ENCODE peak calls at places on chromosomes 16 and 17, in six cellular contexts. R, K, Q, P, Y and F are unnamed samples.

GRCh38 chr17:17559164-17559563 is 32.3 kb downstream of the PEMT start:
- DNase-seq in Y (no peak), P (no peak), K (no peak), Q (no peak), R (no peak), F (no peak)

GRCh38 chr17:699350-699749 is 15.3 kb downstream of the VPS53 start:
- DNase-seq in K (no peak), Q (no peak), P (no peak), R (no peak), Y (no peak), F (no peak)

GRCh38 chr17:32525116-32525515 is 38.3 kb downstream of the CDK5R1 start:
- DNase-seq in R (no peak), K (no peak), Q (no peak), Y (no peak), P (no peak), F (no peak)

GRCh38 chr16:77402672-77403071 is 32.2 kb downstream of the ADAMTS18 start:
- DNase-seq in Q (no peak), R (no peak), Y (no peak), P (no peak), K (no peak), F (no peak)

GRCh38 chr17:59367657-59368045 is 36.2 kb downstream of the YPEL2 start:
- DNase-seq in P (no peak), K (no peak), Q (no peak), Y (no peak), R (no peak), F (no peak)

GRCh38 chr17:65389956-65390355 is 171.5 kb downstream of the AXIN2 start:
- DNase-seq in Q (no peak), R (no peak), K (no peak), P (no peak), Y (no peak), F (peak)

GRCh38 chr17:42472709-42473521 is 14.2 kb downstream of the ATP6V0A1 start:
- DNase-seq in Y (no peak), K (no peak), P (no peak), Q (no peak), R (peak), F (no peak)

GRCh38 chr17:50234581-50234980 is 33.1 kb upstream of the COL1A1 start:
- DNase-seq in P (no peak), R (no peak), Y (no peak), K (no peak), Q (no peak), F (no peak)

GRCh38 chr17:34443832-34444469 is 80.9 kb upstream of the CCL1 start:
- DNase-seq in P (peak), K (no peak), R (peak), Q (no peak), Y (no peak), F (no peak)

GRCh38 chr17:48198950-48199541 is 91.5 kb downstream of the SNX11 start:
- DNase-seq in K (peak), R (no peak), Y (no peak), P (no peak), Q (no peak), F (no peak)

GRCh38 chr17:45584092-45585036 is 93.8 kb upstream of the PLEKHM1 start:
- DNase-seq in R (peak), K (peak), Q (peak), P (peak), Y (peak), F (peak)

GRCh38 chr16:62213763-62214162 is 177.5 kb upstream of the CDH8 start:
- DNase-seq in K (no peak), Y (no peak), Q (no peak), R (peak), P (no peak), F (no peak)

GRCh38 chr17:44363613-44364159 is at the start of gene FAM171A2:
- DNase-seq in K (peak), R (peak), P (peak), Y (peak), Q (peak), F (peak)

GRCh38 chr16:69522732-69523404 is 42.9 kb upstream of the NFAT5 start:
- DNase-seq in R (peak), P (no peak), Q (no peak), K (no peak), Y (no peak), F (no peak)

GRCh38 chr16:6132121-6132520 is 1034.5 kb upstream of the EEF2KMT start:
- DNase-seq in R (no peak), P (no peak), Q (no peak), K (peak), Y (no peak), F (no peak)

GRCh38 chr17:16456770-16457316 is 35.1 kb downstream of the LRRC75A start:
- DNase-seq in R (no peak), Q (no peak), Y (no peak), K (no peak), P (no peak), F (no peak)

GRCh38 chr17:17119533-17119932 is 77.3 kb downstream of the MPRIP start:
- DNase-seq in R (peak), Y (no peak), K (peak), P (no peak), Q (peak), F (no peak)

GRCh38 chr17:4901648-4902344 is 1.1 kb downstream of the CHRNE start:
- DNase-seq in K (no peak), P (no peak), R (no peak), Q (no peak), Y (peak), F (no peak)

GRCh38 chr16:1494129-1494640 is 1.0 kb downstream of the TELO2 start:
- DNase-seq in K (peak), Q (peak), R (peak), P (no peak), Y (peak), F (peak)

GRCh38 chr16:3166505-3166886 is 21.5 kb upstream of the OR1F1 start:
- DNase-seq in P (no peak), R (no peak), Y (no peak), K (no peak), Q (no peak), F (no peak)

GRCh38 chr16:84832488-84833141 is 12.8 kb downstream of the CRISPLD2 start:
- DNase-seq in Y (peak), P (no peak), R (no peak), Q (no peak), K (no peak), F (no peak)

GRCh38 chr17:6085812-6086211 is 15.6 kb downstream of the WSCD1 start:
- DNase-seq in P (no peak), R (no peak), Q (no peak), Y (no peak), K (no peak), F (no peak)

GRCh38 chr17:7330099-7331015 is 1.2 kb upstream of the NEURL4 start:
- DNase-seq in K (peak), R (peak), Q (peak), Y (peak), P (peak), F (peak)

GRCh38 chr16:72875291-72876036 is 172.5 kb downstream of the ZFHX3 start:
- DNase-seq in K (peak), R (peak), P (no peak), Y (no peak), Q (no peak), F (no peak)

GRCh38 chr16:2339521-2340484 is 725 bp downstream of the ABCA3 start:
- DNase-seq in Q (peak), P (peak), K (peak), Y (peak), R (peak), F (peak)

GRCh38 chr17:80529104-80529903 is 15.3 kb upstream of the RPTOR start:
- DNase-seq in Q (no peak), K (no peak), P (no peak), R (no peak), Y (no peak), F (no peak)

GRCh38 chr16:17437142-17437720 is 33.5 kb downstream of the XYLT1 start:
- DNase-seq in P (no peak), Q (no peak), Y (no peak), R (no peak), K (no peak), F (no peak)

GRCh38 chr17:50426814-50427787 is 1.1 kb downstream of the ACSF2 start:
- DNase-seq in R (peak), P (no peak), K (peak), Y (no peak), Q (peak), F (peak)

GRCh38 chr17:63919311-63919723 is 678 bp upstream of the GH1 start:
- DNase-seq in Q (peak), R (peak), K (peak), P (peak), Y (no peak), F (peak)

GRCh38 chr17:42266918-42267766 is 9.0 kb downstream of the STAT5B start:
- DNase-seq in Y (no peak), Q (no peak), P (no peak), K (no peak), R (peak), F (peak)

GRCh38 chr17:48726182-48726915 is 2.2 kb downstream of the HOXB13 start:
- DNase-seq in P (no peak), Q (no peak), Y (no peak), R (no peak), K (no peak), F (no peak)